ENCODE peak calls at places on chromosome 2, in six cellular contexts. V is T follicular helper cell, C is dermis microvascular lymphatic vessel endothelial cell, S is glomerular endothelial cell, Z is osteoblast, L is sciatic nerve. Q is an unnamed sample.

GRCh38 chr2:183029219-183029618 is 9.0 kb downstream of the NCKAP1 start:
- DNase-seq in C (no peak), S (no peak), V (no peak), L (no peak), Z (no peak), Q (no peak)

GRCh38 chr2:100211517-100211916 is 69.1 kb upstream of the AFF3 start:
- DNase-seq in V (no peak), S (no peak), L (no peak), Z (no peak), C (no peak), Q (no peak)

GRCh38 chr2:238105506-238106338 is 5.6 kb downstream of the ESPNL start:
- DNase-seq in C (no peak), V (no peak), L (peak), Z (peak), S (no peak), Q (no peak)

GRCh38 chr2:9483107-9483506 is 8.8 kb downstream of the IAH1 start:
- DNase-seq in V (no peak), C (no peak), S (no peak), L (no peak), Z (no peak), Q (no peak)

GRCh38 chr2:109456776-109457175 is 157.0 kb downstream of the SEPTIN10 start:
- DNase-seq in S (no peak), L (peak), Z (no peak), V (no peak), C (no peak), Q (no peak)

GRCh38 chr2:134590679-134591078 is 128.1 kb downstream of the TMEM163 start:
- DNase-seq in C (no peak), L (no peak), S (no peak), Z (no peak), V (no peak), Q (no peak)

GRCh38 chr2:177894546-177894945 is 178.0 kb downstream of the PDE11A start:
- DNase-seq in S (no peak), L (no peak), V (no peak), Z (no peak), C (no peak), Q (no peak)

GRCh38 chr2:221044781-221045180 is 527.3 kb downstream of the EPHA4 start:
- DNase-seq in Z (no peak), L (no peak), C (no peak), V (no peak), S (no peak), Q (no peak)

GRCh38 chr2:20509766-20510490 is 63.1 kb downstream of the RHOB start:
- DNase-seq in Z (peak), S (no peak), L (peak), V (no peak), C (no peak), Q (peak)

GRCh38 chr2:12005886-12006681 is 259.7 kb downstream of the LPIN1 start:
- DNase-seq in Z (peak), S (no peak), L (peak), V (peak), C (peak), Q (peak)

GRCh38 chr2:111168528-111168929 is 47.8 kb downstream of the BCL2L11 start:
- DNase-seq in Z (peak), V (no peak), L (no peak), C (peak), S (no peak), Q (no peak)